ENCODE peak calls at places on chromosomes 16 and 17, in nine cellular contexts. E is transverse colon, J is SK-N-SH, Y is heart left ventricle, K is Caco-2, X is AG09309, O is cardiac muscle cell, C is thyroid gland, N is brain microvascular endothelial cell. U is an unnamed sample.

GRCh38 chr16:88473666-88474534 is 20.8 kb downstream of the ZFPM1 start:
- DNase-seq in O (peak), K (no peak), X (no peak), J (no peak), Y (peak), C (peak), E (no peak), N (no peak), U (no peak)

GRCh38 chr16:12543700-12544476 is 259.8 kb downstream of the CPPED1 start:
- DNase-seq in O (no peak), K (no peak), J (no peak), N (no peak), Y (no peak), E (no peak), C (no peak), X (no peak), U (no peak)

GRCh38 chr17:57600092-57600491 is 145.0 kb downstream of the CCDC182 start:
- DNase-seq in X (no peak), Y (no peak), K (no peak), C (no peak), E (no peak), O (peak), N (no peak), J (no peak), U (no peak)

GRCh38 chr17:49980703-49981197 is 11.8 kb downstream of the DLX4 start:
- DNase-seq in E (no peak), K (no peak), O (no peak), Y (no peak), J (peak), N (no peak), X (no peak), C (no peak), U (no peak)

GRCh38 chr16:73058221-73058615 is 10.3 kb upstream of the ZFHX3 start:
- DNase-seq in C (peak), Y (peak), N (no peak), X (no peak), K (peak), J (peak), O (peak), E (peak), U (no peak)

GRCh38 chr16:79301036-79301435 is 299.5 kb downstream of the MAF start:
- DNase-seq in N (no peak), Y (no peak), J (no peak), C (peak), E (no peak), O (no peak), K (no peak), X (no peak), U (no peak)

GRCh38 chr16:47877166-47877565 is 278.6 kb downstream of the ABCC12 start:
- DNase-seq in O (no peak), C (no peak), Y (no peak), N (no peak), X (no peak), K (no peak), E (no peak), J (no peak), U (no peak)

GRCh38 chr17:46942441-46943217 is 19.7 kb downstream of the GOSR2 start:
- DNase-seq in J (peak), Y (peak), X (no peak), O (peak), K (peak), C (peak), E (peak), N (peak), U (no peak)

GRCh38 chr16:61858996-61859395 is 177.2 kb downstream of the CDH8 start:
- DNase-seq in X (peak), O (no peak), J (no peak), Y (no peak), E (no peak), K (no peak), C (no peak), N (peak), U (peak)

GRCh38 chr17:40433551-40434384 is 9.5 kb upstream of the IGFBP4 start:
- DNase-seq in X (no peak), N (no peak), K (peak), Y (no peak), C (no peak), E (no peak), J (peak), O (no peak), U (no peak)

GRCh38 chr17:82080048-82080788 is 14.6 kb upstream of the DUS1L start:
- DNase-seq in E (no peak), K (no peak), O (no peak), X (no peak), J (no peak), N (no peak), Y (no peak), C (no peak), U (no peak)

GRCh38 chr17:70059076-70059475 is 15.9 kb upstream of the KCNJ16 start:
- DNase-seq in O (no peak), J (no peak), X (no peak), C (no peak), N (no peak), Y (no peak), E (no peak), K (no peak), U (no peak)

GRCh38 chr17:72422505-72423285 is 301.9 kb downstream of the SOX9 start:
- DNase-seq in O (peak), N (peak), Y (no peak), J (peak), X (peak), C (peak), K (no peak), E (peak), U (peak)

GRCh38 chr17:75159196-75160031 is 5.1 kb upstream of the JPT1 start:
- DNase-seq in N (peak), Y (no peak), O (peak), X (no peak), E (no peak), J (no peak), C (no peak), K (peak), U (no peak)

GRCh38 chr17:8696456-8696855 is 48.2 kb downstream of the CCDC42 start:
- DNase-seq in E (no peak), N (no peak), C (no peak), O (peak), K (no peak), X (no peak), Y (no peak), J (no peak), U (no peak)

GRCh38 chr17:70013911-70014310 is 61.1 kb upstream of the KCNJ16 start:
- DNase-seq in O (no peak), N (no peak), Y (no peak), C (no peak), K (no peak), J (no peak), E (no peak), X (no peak), U (no peak)

GRCh38 chr16:13999895-14000425 is 71.2 kb upstream of the MRTFB start:
- DNase-seq in C (no peak), Y (no peak), N (no peak), J (no peak), X (no peak), K (no peak), O (no peak), E (no peak), U (no peak)

GRCh38 chr16:76661691-76662090 is 384.5 kb downstream of the CNTNAP4 start:
- DNase-seq in J (no peak), X (no peak), C (no peak), O (no peak), Y (no peak), K (no peak), N (no peak), E (no peak), U (no peak)

GRCh38 chr16:11563493-11564040 is 23.2 kb downstream of the LITAF start:
- DNase-seq in C (no peak), J (no peak), K (no peak), Y (no peak), O (no peak), N (no peak), X (no peak), E (no peak), U (no peak)

DNA sequence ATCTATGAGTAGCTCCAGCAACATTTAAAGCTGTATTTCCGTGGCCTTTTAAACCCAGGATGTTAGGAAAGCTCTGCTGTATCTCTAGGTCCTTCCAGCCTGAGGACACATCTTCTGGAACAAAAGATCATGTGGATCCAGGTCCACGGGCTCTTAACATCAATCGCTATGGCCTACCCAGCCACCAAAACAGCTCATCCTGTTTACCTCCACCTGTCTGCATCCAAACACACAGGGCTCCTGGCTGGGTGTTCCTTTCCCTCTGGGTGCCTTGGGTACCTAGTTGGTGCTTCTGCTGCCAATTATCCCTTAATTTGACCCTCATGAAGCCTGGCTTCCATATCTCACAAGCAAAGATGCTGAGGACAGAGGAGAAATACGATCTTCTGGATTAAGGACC is 7.0 kb downstream of the PMP22 start:
- DNase-seq in K (no peak), E (no peak), X (no peak), J (no peak), C (no peak), N (no peak), Y (no peak), O (no peak), U (no peak)
- H3K4me3 ChIP-seq in K (no peak), E (no peak), X (no peak), J (no peak), C (no peak), N (no peak), Y (peak), O (no peak), U (no peak)

DNA sequence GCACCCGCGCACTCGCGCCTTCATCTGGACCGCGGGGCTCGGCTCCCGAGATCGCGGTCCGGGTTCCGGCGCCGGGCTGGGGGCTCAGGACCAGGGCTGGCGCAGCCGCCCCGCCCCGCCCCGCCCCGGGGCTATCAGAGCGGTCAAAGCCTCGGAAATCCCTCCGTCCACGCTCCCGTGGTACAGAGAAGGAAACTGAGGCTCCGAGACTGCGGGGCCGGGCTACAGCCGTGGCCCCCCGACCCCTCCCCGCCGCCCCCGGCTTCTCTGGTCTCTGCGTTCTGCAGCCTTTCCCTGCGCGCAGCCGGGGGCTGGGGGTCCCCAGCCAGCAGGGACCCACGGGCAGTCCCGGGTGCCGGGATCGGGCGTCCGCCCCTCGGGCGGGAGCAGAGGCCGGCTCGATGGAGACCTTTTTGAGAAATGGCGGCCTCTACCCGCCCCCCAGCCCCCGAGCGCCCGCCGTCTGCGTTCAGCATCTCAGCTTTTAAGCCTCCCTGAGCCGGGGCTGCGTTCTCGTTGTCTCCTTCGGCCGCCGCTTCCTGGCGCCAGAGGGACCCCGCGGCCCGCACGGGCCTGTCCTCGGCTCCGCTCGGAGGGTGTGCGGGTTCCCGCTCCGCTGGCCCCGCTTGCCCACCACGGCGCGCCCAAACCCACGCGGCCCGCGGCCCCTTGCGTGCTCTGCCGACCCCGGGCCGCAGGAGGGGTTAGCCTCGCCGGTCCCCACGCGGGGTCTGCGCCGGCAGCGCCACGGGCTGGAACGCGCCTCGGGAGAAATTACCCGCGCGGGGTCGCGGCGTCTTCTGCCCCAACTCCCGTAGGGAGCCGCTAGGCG is 1.5 kb upstream of the NPTX1 start:
- DNase-seq in X (no peak), O (peak), J (peak), C (no peak), Y (no peak), K (no peak), N (peak), E (peak), U (no peak)
- H3K4me3 ChIP-seq in X (no peak), O (peak), J (peak), C (no peak), Y (peak), K (no peak), N (peak), E (no peak), U (peak)

DNA sequence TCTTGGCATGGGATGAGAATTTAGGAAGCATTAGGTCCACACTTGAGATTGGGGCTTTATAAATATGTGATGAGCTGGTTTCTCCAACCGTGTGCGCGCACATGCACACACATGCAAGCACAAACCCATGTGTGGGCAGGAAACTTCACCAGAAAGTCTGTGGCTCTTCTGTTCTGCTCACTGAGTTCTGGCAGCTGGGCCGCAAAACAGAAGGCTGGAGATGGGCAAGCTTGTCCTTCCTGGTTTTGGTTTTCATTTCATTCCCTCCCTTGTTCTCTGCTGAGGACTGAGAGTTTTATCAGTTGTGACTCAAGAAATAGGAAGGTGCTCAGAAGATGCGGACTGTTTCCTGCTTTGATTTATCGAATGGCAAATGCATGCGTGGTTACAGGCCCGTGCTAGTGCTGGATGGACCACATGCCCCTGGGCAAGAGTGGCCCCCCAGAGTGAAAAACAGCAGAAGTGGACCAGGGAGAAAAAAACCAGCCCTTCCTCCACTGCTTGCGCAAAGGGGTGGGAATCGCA is 14.1 kb downstream of the MAP3K14 start:
- DNase-seq in N (peak), C (peak), J (no peak), O (peak), Y (no peak), X (no peak), E (peak), K (no peak), U (no peak)
- H3K4me3 ChIP-seq in N (no peak), C (no peak), J (no peak), O (no peak), Y (no peak), X (no peak), E (no peak), K (no peak), U (no peak)

GRCh38 chr16:21157632-21158031 is 842 bp upstream of the LDAF1 start:
- DNase-seq in K (no peak), X (no peak), C (no peak), Y (no peak), N (no peak), O (no peak), J (no peak), E (no peak), U (no peak)
- H3K4me3 ChIP-seq in K (no peak), X (no peak), C (no peak), Y (no peak), N (no peak), O (no peak), J (peak), E (no peak), U (no peak)

GRCh38 chr16:85557976-85558589 is 55.0 kb upstream of the GSE1 start:
- DNase-seq in N (no peak), E (peak), O (no peak), C (peak), K (peak), J (no peak), Y (no peak), X (no peak), U (no peak)
- H3K4me3 ChIP-seq in N (no peak), E (peak), O (peak), C (no peak), K (peak), J (peak), Y (peak), X (peak), U (peak)

U was measured in skeletal muscle cell.